ENCODE peak calls at places on chromosomes 5 and 9, in six cellular contexts. P, M, Q, F, Y and K are unnamed samples.

GRCh38 chr9:135864447-135865049 is 42.8 kb downstream of the CAMSAP1 start:
- DNase-seq in F (peak), P (peak), Q (peak), M (peak), Y (peak), K (no peak)

GRCh38 chr9:83572524-83572923 is 34.3 kb upstream of the FRMD3 start:
- DNase-seq in Y (no peak), F (no peak), P (no peak), Q (no peak), M (no peak), K (no peak)

GRCh38 chr9:115042781-115043509 is 75.0 kb downstream of the TNC start:
- DNase-seq in M (no peak), P (no peak), Q (no peak), Y (no peak), F (no peak), K (no peak)

GRCh38 chr9:32524558-32525461 is 1.2 kb downstream of the RIGI start:
- DNase-seq in P (peak), Y (peak), M (no peak), F (no peak), Q (no peak), K (peak)

GRCh38 chr5:134392301-134392700 is 19.4 kb downstream of the CDKN2AIPNL start:
- DNase-seq in Y (no peak), Q (no peak), P (no peak), F (no peak), M (no peak), K (no peak)

GRCh38 chr9:120306088-120306487 is 273.9 kb downstream of the CDK5RAP2 start:
- DNase-seq in Q (no peak), Y (no peak), F (no peak), M (no peak), P (no peak), K (no peak)

GRCh38 chr9:13360188-13360587 is 80.7 kb upstream of the MPDZ start:
- DNase-seq in Y (no peak), F (no peak), P (no peak), Q (no peak), M (no peak), K (no peak)

GRCh38 chr5:10524376-10525123 is 39.3 kb upstream of the ANKRD33B start:
- DNase-seq in Y (peak), F (no peak), M (no peak), Q (no peak), P (no peak), K (no peak)

GRCh38 chr5:58786904-58787303 is 204.0 kb downstream of the RAB3C start:
- DNase-seq in Y (no peak), F (no peak), Q (no peak), P (no peak), M (no peak), K (no peak)

GRCh38 chr5:28648108-28648507 is 1609.7 kb upstream of the CDH9 start:
- DNase-seq in F (no peak), Y (no peak), P (no peak), Q (no peak), M (peak), K (no peak)

GRCh38 chr5:65809817-65810531 is 88.0 kb downstream of the NLN start:
- DNase-seq in Q (no peak), Y (no peak), P (peak), M (no peak), F (no peak), K (no peak)

GRCh38 chr5:1279443-1280151 is 15.3 kb downstream of the TERT start:
- DNase-seq in M (peak), Q (no peak), F (no peak), P (no peak), Y (no peak), K (no peak)

GRCh38 chr5:123012321-123012720 is 24.2 kb downstream of the PPIC start:
- DNase-seq in F (no peak), Y (no peak), M (no peak), Q (no peak), P (no peak), K (no peak)

GRCh38 chr9:4237748-4238511 is 61.9 kb downstream of the GLIS3 start:
- DNase-seq in Y (peak), P (no peak), F (no peak), Q (no peak), M (peak), K (no peak)

GRCh38 chr5:77847129-77847460 is 71.0 kb upstream of the TBCA start:
- DNase-seq in M (no peak), Q (no peak), Y (no peak), F (no peak), P (no peak), K (no peak)

GRCh38 chr5:141121985-141122384 is 367 bp downstream of the PCDHB4 start:
- DNase-seq in F (no peak), Q (no peak), M (no peak), P (no peak), Y (no peak), K (no peak)

GRCh38 chr5:153896701-153897100 is 142.0 kb downstream of the FAM114A2 start:
- DNase-seq in M (no peak), P (no peak), Y (no peak), F (no peak), Q (no peak), K (no peak)